ENCODE peak calls at places on chromosome 19, in eight cellular contexts. A, O, D, G, L, W, P and Z are unnamed samples.
A peak's percentile ranks its signal among the peaks of the same experiment; 100 is the strongest.

GRCh38 chr19:655691-656090 is 7.3 kb downstream of the RNF126 start:
- DNase-seq in A (no peak), O (no peak), D (no peak), G (no peak), L (no peak), W (no peak), P (no peak), Z (no peak)

GRCh38 chr19:48354332-48354992 is 9.3 kb downstream of the TMEM143 start:
- DNase-seq in A (no peak), O (no peak), D (no peak), G (no peak), L (no peak), W (no peak), P (no peak), Z (no peak)

GRCh38 chr19:46901701-46902401 is 41.1 kb downstream of the ARHGAP35 start:
- DNase-seq in A (peak; percentile 59), O (no peak), D (no peak), G (no peak), L (no peak), W (no peak), P (no peak), Z (no peak)

GRCh38 chr19:55147408-55148251 is 1.4 kb downstream of the TNNT1 start:
- DNase-seq in A (no peak), O (no peak), D (no peak), G (no peak), L (no peak), W (no peak), P (no peak), Z (no peak)

GRCh38 chr19:56720281-56720680 is 48.7 kb upstream of the ZNF835 start:
- DNase-seq in A (no peak), O (no peak), D (no peak), G (no peak), L (no peak), W (no peak), P (peak; percentile 30), Z (no peak)

GRCh38 chr19:5313307-5313706 is 27.3 kb downstream of the PTPRS start:
- DNase-seq in A (no peak), O (no peak), D (no peak), G (no peak), L (no peak), W (no peak), P (no peak), Z (no peak)

GRCh38 chr19:657611-658010 is 5.4 kb downstream of the RNF126 start:
- DNase-seq in A (no peak), O (no peak), D (no peak), G (no peak), L (no peak), W (no peak), P (no peak), Z (no peak)

GRCh38 chr19:28489126-28489660 is 723.8 kb downstream of the UQCRFS1 start:
- DNase-seq in A (no peak), O (no peak), D (no peak), G (no peak), L (no peak), W (no peak), P (no peak), Z (no peak)

GRCh38 chr19:41939861-41940442 is 11.7 kb upstream of the ERFL start:
- DNase-seq in A (no peak), O (no peak), D (no peak), G (no peak), L (peak; percentile 79), W (peak; percentile 69), P (no peak), Z (no peak)

GRCh38 chr19:5130371-5131030 is 161.6 kb downstream of the KDM4B start:
- DNase-seq in A (no peak), O (peak; percentile 33), D (no peak), G (peak; percentile 43), L (peak; percentile 82), W (peak; percentile 84), P (no peak), Z (no peak)

GRCh38 chr19:42199440-42200115 is 17.9 kb downstream of the DEDD2 start:
- DNase-seq in A (no peak), O (peak; percentile 53), D (no peak), G (no peak), L (peak; percentile 43), W (peak; percentile 73), P (no peak), Z (no peak)

GRCh38 chr19:6109947-6110346 is 353 bp downstream of the RFX2 start:
- DNase-seq in A (no peak), O (no peak), D (no peak), G (no peak), L (no peak), W (no peak), P (peak; percentile 51), Z (no peak)

GRCh38 chr19:51296331-51297093 is 14.9 kb upstream of the IGLON5 start:
- DNase-seq in A (no peak), O (no peak), D (no peak), G (no peak), L (no peak), W (no peak), P (no peak), Z (no peak)

GRCh38 chr19:19105365-19106060 is 32.8 kb downstream of the TMEM161A start:
- DNase-seq in A (peak; percentile 30), O (no peak), D (no peak), G (no peak), L (peak; percentile 63), W (no peak), P (peak; percentile 84), Z (no peak)

GRCh38 chr19:43675269-43675879 is 5.4 kb upstream of the PLAUR start:
- DNase-seq in A (peak; percentile 37), O (no peak), D (peak; percentile 47), G (no peak), L (no peak), W (no peak), P (no peak), Z (peak; percentile 54)

GRCh38 chr19:19820774-19821315 is 705 bp downstream of the ZNF506 start:
- DNase-seq in A (peak; percentile 0), O (peak; percentile 2), D (no peak), G (no peak), L (peak; percentile 4), W (no peak), P (no peak), Z (no peak)

GRCh38 chr19:15357906-15358305 is 21.7 kb downstream of the AKAP8 start:
- DNase-seq in A (no peak), O (no peak), D (no peak), G (no peak), L (no peak), W (no peak), P (no peak), Z (no peak)

GRCh38 chr19:17450264-17451075 is 2.0 kb upstream of the TMEM221 start:
- DNase-seq in A (no peak), O (no peak), D (no peak), G (no peak), L (no peak), W (no peak), P (no peak), Z (no peak)

DNA sequence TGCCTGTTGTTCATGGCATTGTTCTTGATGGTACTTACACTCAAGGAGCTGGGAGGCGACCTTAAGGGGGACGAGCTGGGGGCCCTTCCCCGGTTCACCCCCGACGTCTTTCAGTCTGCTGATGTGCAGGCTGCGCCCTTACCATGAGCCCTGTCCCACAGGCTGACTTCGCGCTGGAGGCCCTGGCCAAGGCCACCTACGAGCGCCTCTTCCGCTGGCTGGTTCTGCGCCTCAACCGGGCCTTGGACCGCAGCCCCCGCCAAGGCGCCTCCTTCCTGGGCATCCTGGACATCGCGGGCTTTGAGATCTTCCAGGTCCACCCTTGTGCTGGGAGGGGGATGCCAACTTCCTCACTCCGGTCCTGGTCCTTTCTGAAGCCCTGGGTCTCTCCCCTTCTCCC is 45.4 kb downstream of the MYH14 start:
- DNase-seq in A (no peak), O (no peak), D (no peak), G (no peak), L (no peak), W (no peak), P (no peak), Z (no peak)
- H3K4me3 ChIP-seq in A (no peak overlapping the region), O (no peak overlapping the region), D (no peak overlapping the region), G (no peak overlapping the region), L (no peak overlapping the region), W (no peak overlapping the region), P (no peak overlapping the region), Z (no peak overlapping the region)

GRCh38 chr19:8148410-8149231 is 771 bp downstream of the FBN3 start:
- DNase-seq in A (no peak), O (no peak), D (no peak), G (no peak), L (no peak), W (no peak), P (no peak), Z (no peak)
- H3K4me3 ChIP-seq in A (no peak overlapping the region), O (no peak overlapping the region), D (no peak overlapping the region), G (no peak overlapping the region), L (no peak overlapping the region), W (no peak overlapping the region), P (no peak overlapping the region), Z (no peak overlapping the region)

DNA sequence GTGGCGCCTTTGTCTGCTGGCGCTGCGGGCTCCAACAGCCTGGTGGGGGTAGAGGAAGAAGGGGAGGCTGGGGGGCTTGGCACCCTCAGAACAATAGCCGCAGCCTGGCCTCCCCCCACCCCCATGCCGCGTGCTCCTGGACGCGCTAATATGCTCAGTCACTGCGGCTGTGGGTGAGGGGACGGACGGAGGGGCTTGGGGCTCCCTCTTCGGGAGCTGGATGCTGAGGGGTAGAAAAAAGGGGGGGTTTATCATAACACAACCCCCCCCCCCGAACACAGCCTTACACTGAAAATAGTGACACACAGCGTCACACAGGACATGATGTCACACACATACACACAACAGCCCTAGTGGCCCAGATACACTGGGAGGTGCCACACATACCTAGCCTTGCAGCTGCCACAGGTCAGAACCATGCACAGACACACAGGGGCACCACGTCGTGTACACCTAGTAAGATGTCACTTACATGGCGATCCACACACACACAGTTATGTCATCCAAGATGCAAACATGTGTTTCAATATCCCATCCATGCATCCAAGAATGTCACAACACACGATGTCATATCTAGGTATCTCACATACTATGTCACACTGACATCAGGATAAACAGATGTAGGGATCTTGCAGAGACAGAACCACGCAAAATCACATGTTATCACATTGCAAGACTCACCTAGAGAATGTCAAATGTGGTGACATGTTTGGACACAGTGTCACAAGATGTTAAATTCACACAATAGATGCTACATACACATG is 760 bp downstream of the MAST1 start:
- DNase-seq in A (no peak), O (no peak), D (no peak), G (no peak), L (peak; percentile 67), W (peak; percentile 58), P (no peak), Z (no peak)
- H3K4me3 ChIP-seq in A (no peak overlapping the region), O (no peak overlapping the region), D (no peak overlapping the region), G (no peak overlapping the region), L (peak overlapping the region; percentile 93), W (peak overlapping the region; percentile 14), P (no peak overlapping the region), Z (peak overlapping the region; percentile 65)

DNA sequence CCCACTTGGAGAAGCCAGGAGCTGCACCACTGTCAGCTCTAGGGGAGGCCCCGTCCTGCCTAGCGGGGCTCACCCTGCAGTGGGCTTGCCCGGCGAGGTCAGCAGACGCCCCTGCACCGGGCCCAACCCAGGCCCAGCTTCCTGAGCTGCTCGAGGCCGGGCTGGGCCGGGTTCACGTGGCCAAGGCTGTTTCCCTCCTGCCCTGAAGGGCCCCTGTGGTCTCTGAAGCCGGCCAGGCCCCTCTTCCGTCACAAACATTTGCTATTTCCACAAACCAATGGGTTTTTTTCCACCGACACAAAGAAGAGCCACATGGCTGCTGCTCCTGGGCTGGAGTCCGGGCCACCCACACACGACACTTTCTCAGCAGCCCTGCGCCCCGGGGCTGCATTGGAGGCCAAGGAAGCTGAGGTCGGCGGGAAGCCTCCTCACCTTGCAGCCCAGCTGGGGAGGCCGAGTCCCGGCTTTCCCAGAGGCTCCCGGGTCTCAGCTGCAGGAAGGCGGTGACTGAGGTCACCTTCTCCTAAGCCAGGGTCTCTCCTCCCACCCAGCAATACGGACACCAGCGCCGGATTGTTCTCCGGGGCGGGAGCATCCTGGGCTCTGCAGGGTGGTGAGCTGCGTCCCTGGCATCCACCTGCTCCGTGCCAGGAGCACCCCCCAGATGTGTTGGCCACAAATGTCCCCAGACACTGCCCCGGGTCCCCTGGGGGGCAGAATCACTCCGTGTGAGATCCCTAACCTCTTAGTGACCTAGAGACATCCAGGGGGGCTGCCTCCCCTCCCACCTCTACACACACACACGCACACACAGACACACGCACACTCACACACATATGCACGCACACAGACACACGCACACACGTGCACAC is 80.5 kb downstream of the GADD45B start:
- DNase-seq in A (no peak), O (no peak), D (no peak), G (no peak), L (no peak), W (no peak), P (no peak), Z (no peak)
- H3K4me3 ChIP-seq in A (no peak overlapping the region), O (no peak overlapping the region), D (no peak overlapping the region), G (no peak overlapping the region), L (no peak overlapping the region), W (no peak overlapping the region), P (no peak overlapping the region), Z (no peak overlapping the region)